ENCODE peak calls at places on chromosomes 2 and 18, in seven cellular contexts. One of them, this sample, is unnamed.

GRCh38 chr2:10087360-10087759 is 7.1 kb upstream of the CYS1 start:
- DNase-seq in gastrocnemius medialis: no peak
- DNase-seq in hypothalamus: no peak
- DNase-seq in anterior cingulate cortex: no peak
- DNase-seq in NCI-H345: peak
- DNase-seq in amygdala: no peak
- DNase-seq in NCI-H2171: no peak
- DNase-seq in this sample: no peak

GRCh38 chr2:96404446-96405373 is 69.1 kb downstream of the NCAPH start:
- DNase-seq in amygdala: no peak
- DNase-seq in NCI-H345: peak
- DNase-seq in NCI-H2171: peak
- DNase-seq in anterior cingulate cortex: peak
- DNase-seq in gastrocnemius medialis: peak
- DNase-seq in hypothalamus: peak
- DNase-seq in this sample: no peak

GRCh38 chr2:129903586-129904425 is 75.7 kb upstream of the RAB6C start:
- DNase-seq in amygdala: no peak
- DNase-seq in hypothalamus: no peak
- DNase-seq in NCI-H345: no peak
- DNase-seq in NCI-H2171: no peak
- DNase-seq in anterior cingulate cortex: no peak
- DNase-seq in gastrocnemius medialis: no peak
- DNase-seq in this sample: no peak

GRCh38 chr2:8534729-8535397 is 147.0 kb upstream of the ID2 start:
- DNase-seq in NCI-H345: no peak
- DNase-seq in anterior cingulate cortex: peak
- DNase-seq in NCI-H2171: no peak
- DNase-seq in amygdala: peak
- DNase-seq in hypothalamus: peak
- DNase-seq in gastrocnemius medialis: peak
- DNase-seq in this sample: peak

GRCh38 chr2:98452396-98453027 is 7.9 kb downstream of the INPP4A start:
- DNase-seq in gastrocnemius medialis: no peak
- DNase-seq in NCI-H345: no peak
- DNase-seq in NCI-H2171: no peak
- DNase-seq in amygdala: no peak
- DNase-seq in anterior cingulate cortex: no peak
- DNase-seq in hypothalamus: no peak
- DNase-seq in this sample: no peak

GRCh38 chr2:53520630-53520940 is 247.0 kb upstream of the CHAC2 start:
- DNase-seq in NCI-H2171: no peak
- DNase-seq in NCI-H345: peak
- DNase-seq in hypothalamus: peak
- DNase-seq in gastrocnemius medialis: no peak
- DNase-seq in anterior cingulate cortex: no peak
- DNase-seq in amygdala: no peak
- DNase-seq in this sample: no peak

GRCh38 chr2:30243231-30243630 is 11.9 kb downstream of the LBH start:
- DNase-seq in NCI-H345: no peak
- DNase-seq in amygdala: no peak
- DNase-seq in anterior cingulate cortex: no peak
- DNase-seq in NCI-H2171: no peak
- DNase-seq in hypothalamus: no peak
- DNase-seq in gastrocnemius medialis: no peak
- DNase-seq in this sample: no peak

GRCh38 chr2:102703748-102704147 is 58.1 kb upstream of the TMEM182 start:
- DNase-seq in hypothalamus: no peak
- DNase-seq in amygdala: no peak
- DNase-seq in anterior cingulate cortex: no peak
- DNase-seq in gastrocnemius medialis: no peak
- DNase-seq in NCI-H345: peak
- DNase-seq in NCI-H2171: no peak
- DNase-seq in this sample: peak

GRCh38 chr18:48326901-48327675 is 82.1 kb downstream of the ZBTB7C start:
- DNase-seq in gastrocnemius medialis: no peak
- DNase-seq in amygdala: no peak
- DNase-seq in anterior cingulate cortex: no peak
- DNase-seq in hypothalamus: no peak
- DNase-seq in NCI-H345: no peak
- DNase-seq in NCI-H2171: no peak
- DNase-seq in this sample: peak

GRCh38 chr2:196979976-196980375 is 53.5 kb upstream of the PGAP1 start:
- DNase-seq in gastrocnemius medialis: no peak
- DNase-seq in hypothalamus: no peak
- DNase-seq in NCI-H345: no peak
- DNase-seq in NCI-H2171: peak
- DNase-seq in anterior cingulate cortex: no peak
- DNase-seq in amygdala: no peak
- DNase-seq in this sample: no peak

GRCh38 chr18:415627-416612 is 84.6 kb downstream of the COLEC12 start:
- DNase-seq in amygdala: no peak
- DNase-seq in gastrocnemius medialis: no peak
- DNase-seq in hypothalamus: no peak
- DNase-seq in NCI-H345: no peak
- DNase-seq in NCI-H2171: no peak
- DNase-seq in anterior cingulate cortex: no peak
- DNase-seq in this sample: peak